ENCODE peak calls at places on chromosomes 4 and X, in six cellular contexts. F, U, P, V, L and Z are unnamed samples.

GRCh38 chrX:104136241-104137019 is 20.4 kb downstream of the SLC25A53 start:
- DNase-seq in F (peak), P (peak), U (no peak), L (peak), V (peak), Z (peak)

GRCh38 chr4:76549765-76550164 is 114.7 kb downstream of the SHROOM3 start:
- DNase-seq in F (no peak), L (no peak), U (no peak), V (no peak), P (no peak), Z (no peak)

GRCh38 chr4:152655272-152656129 is 24.3 kb downstream of the TMEM154 start:
- DNase-seq in U (no peak), P (no peak), V (no peak), L (no peak), F (no peak), Z (no peak)

GRCh38 chr4:88865051-88865450 is 167.4 kb upstream of the NAP1L5 start:
- DNase-seq in L (peak), V (peak), P (no peak), F (no peak), U (no peak), Z (no peak)

GRCh38 chr4:78710536-78710935 is 65.6 kb upstream of the BMP2K start:
- DNase-seq in L (peak), U (no peak), V (no peak), F (no peak), P (no peak), Z (no peak)

GRCh38 chrX:9312922-9313867 is 151.7 kb upstream of the TBL1X start:
- DNase-seq in U (peak), F (peak), V (peak), P (peak), L (peak), Z (peak)

GRCh38 chr4:5220028-5220427 is 168.7 kb downstream of the STK32B start:
- DNase-seq in V (peak), L (no peak), U (no peak), P (no peak), F (no peak), Z (no peak)

GRCh38 chrX:16992902-16993301 is 46.4 kb downstream of the REPS2 start:
- DNase-seq in F (no peak), P (no peak), U (no peak), V (no peak), L (no peak), Z (no peak)

GRCh38 chrX:15202458-15203177 is 67.3 kb downstream of the ASB9 start:
- DNase-seq in L (peak), F (no peak), V (no peak), U (no peak), P (no peak), Z (peak)

GRCh38 chr4:39228377-39228776 is 46.0 kb downstream of the WDR19 start:
- DNase-seq in F (no peak), L (no peak), P (no peak), V (no peak), U (no peak), Z (no peak)

GRCh38 chrX:23374291-23374690 is 39.6 kb downstream of the PTCHD1 start:
- DNase-seq in P (no peak), U (no peak), F (no peak), L (peak), V (no peak), Z (no peak)

GRCh38 chrX:50893466-50893865 is 17.1 kb upstream of the BMP15 start:
- DNase-seq in P (no peak), U (no peak), V (no peak), F (no peak), L (no peak), Z (no peak)

GRCh38 chr4:7649741-7650531 is 215.2 kb upstream of the PSAPL1 start:
- DNase-seq in V (peak), L (peak), F (peak), U (no peak), P (peak), Z (no peak)

GRCh38 chr4:3227878-3228675 is 20.9 kb upstream of the MSANTD1 start:
- DNase-seq in L (no peak), U (peak), V (no peak), F (no peak), P (no peak), Z (no peak)

GRCh38 chrX:48493890-48494364 is 14.9 kb upstream of the PORCN start:
- DNase-seq in V (peak), P (peak), L (no peak), U (no peak), F (no peak), Z (peak)

GRCh38 chr4:2416564-2417195 is 1.8 kb downstream of the ZFYVE28 start:
- DNase-seq in U (no peak), V (peak), P (peak), L (no peak), F (no peak), Z (no peak)